ENCODE peak calls at places on chromosomes 12 and 14, in six cellular contexts. X is stimulated activated naive CD4-positive, alpha-beta T cell; R is ELR; I is A172; L is T1000; D is GM03348. J is an unnamed sample.

GRCh38 chr14:67485501-67486095 is 2.9 kb downstream of the TMEM229B start:
- DNase-seq in X (no peak), R (no peak), I (no peak), L (no peak), D (no peak), J (peak)

GRCh38 chr14:67934087-67934486 is 114.5 kb downstream of the RAD51B start:
- DNase-seq in X (no peak), R (peak), I (peak), L (no peak), D (peak), J (peak)

GRCh38 chr12:70983692-70984091 is 63.2 kb upstream of the PTPRR start:
- DNase-seq in X (no peak), R (no peak), I (peak), L (no peak), D (no peak), J (no peak)

GRCh38 chr14:44372807-44373497 is 134.1 kb downstream of the FSCB start:
- DNase-seq in X (no peak), R (peak), I (no peak), L (no peak), D (no peak), J (no peak)

GRCh38 chr12:53172352-53172751 is 8.2 kb upstream of the ZNF740 start:
- DNase-seq in X (no peak), R (peak), I (peak), L (peak), D (peak), J (no peak)

GRCh38 chr12:52130695-52131094 is 51.2 kb downstream of the SMIM41 start:
- DNase-seq in X (no peak), R (no peak), I (no peak), L (no peak), D (no peak), J (no peak)

GRCh38 chr14:38211258-38211735 is 3.6 kb downstream of the SSTR1 start:
- DNase-seq in X (no peak), R (peak), I (no peak), L (no peak), D (peak), J (no peak)

GRCh38 chr12:100381379-100381778 is 24.5 kb downstream of the SLC17A8 start:
- DNase-seq in X (no peak), R (no peak), I (no peak), L (no peak), D (no peak), J (no peak)

GRCh38 chr12:45988259-45988658 is 2.1 kb downstream of the SCAF11 start:
- DNase-seq in X (no peak), R (peak), I (no peak), L (no peak), D (peak), J (no peak)

GRCh38 chr12:64452559-64453329 is 824 bp downstream of the TBK1 start:
- DNase-seq in X (no peak), R (peak), I (peak), L (no peak), D (peak), J (no peak)

J was measured in WERI-Rb-1.